ENCODE peak calls at places on chromosomes 5 and 9, in six cellular contexts. V is body of pancreas, A is breast epithelium, L is ovary, Z is IMR-90, T is suprapubic skin. B is an unnamed sample.

GRCh38 chr5:173233347-173234128 is 1.5 kb downstream of the NKX2-5 start:
- DNase-seq in V (no peak), A (no peak), L (no peak), Z (no peak), T (no peak), B (no peak)

GRCh38 chr5:128736567-128736966 is 198.5 kb upstream of the FBN2 start:
- DNase-seq in V (no peak), A (no peak), L (no peak), Z (peak), T (no peak), B (no peak)

GRCh38 chr9:134435527-134436355 is 109.5 kb downstream of the RXRA start:
- DNase-seq in V (no peak), A (no peak), L (no peak), Z (no peak), T (no peak), B (no peak)

GRCh38 chr5:34826347-34826746 is 12.6 kb upstream of the TTC23L start:
- DNase-seq in V (no peak), A (no peak), L (no peak), Z (peak), T (no peak), B (no peak)

GRCh38 chr9:68610016-68610415 is 69.3 kb upstream of the TMEM252 start:
- DNase-seq in V (no peak), A (no peak), L (no peak), Z (no peak), T (no peak), B (no peak)

GRCh38 chr5:95884021-95884333 is 61.5 kb upstream of the GLRX start:
- DNase-seq in V (no peak), A (no peak), L (no peak), Z (peak), T (no peak), B (no peak)

GRCh38 chr9:631596-631995 is 209.9 kb upstream of the DMRT1 start:
- DNase-seq in V (no peak), A (no peak), L (no peak), Z (peak), T (no peak), B (no peak)

GRCh38 chr5:76422742-76423141 is 19.7 kb downstream of the IQGAP2 start:
- DNase-seq in V (no peak), A (no peak), L (no peak), Z (no peak), T (no peak), B (no peak)

GRCh38 chr5:150386024-150386855 is 26.5 kb downstream of the CD74 start:
- DNase-seq in V (no peak), A (no peak), L (no peak), Z (no peak), T (no peak), B (no peak)

GRCh38 chr9:126957687-126958053 is 43.1 kb downstream of the RALGPS1 start:
- DNase-seq in V (no peak), A (no peak), L (no peak), Z (peak), T (no peak), B (no peak)

GRCh38 chr9:115910899-115911298 is 242.7 kb upstream of the PAPPA start:
- DNase-seq in V (no peak), A (no peak), L (no peak), Z (no peak), T (no peak), B (no peak)

GRCh38 chr5:6397536-6398269 is 19.4 kb upstream of the MED10 start:
- DNase-seq in V (no peak), A (no peak), L (no peak), Z (no peak), T (no peak), B (no peak)

GRCh38 chr5:96922452-96923244 is 13.2 kb upstream of the LNPEP start:
- DNase-seq in V (no peak), A (no peak), L (no peak), Z (no peak), T (no peak), B (no peak)

GRCh38 chr5:108481355-108481931 is 99.5 kb upstream of the FBXL17 start:
- DNase-seq in V (no peak), A (no peak), L (no peak), Z (peak), T (no peak), B (no peak)

GRCh38 chr9:21709464-21710058 is 92.9 kb upstream of the MTAP start:
- DNase-seq in V (peak), A (no peak), L (no peak), Z (peak), T (no peak), B (no peak)

GRCh38 chr5:17056056-17056690 is 120.1 kb upstream of the MYO10 start:
- DNase-seq in V (peak), A (no peak), L (no peak), Z (no peak), T (no peak), B (no peak)

GRCh38 chr5:14187660-14188059 is 44.5 kb downstream of the TRIO start:
- DNase-seq in V (no peak), A (no peak), L (no peak), Z (no peak), T (no peak), B (no peak)

GRCh38 chr9:109020581-109020980 is 7.3 kb upstream of the CTNNAL1 start:
- DNase-seq in V (no peak), A (no peak), L (no peak), Z (no peak), T (no peak), B (no peak)

GRCh38 chr9:134996591-134997530 is 79.1 kb upstream of the FCN1 start:
- DNase-seq in V (no peak), A (peak), L (no peak), Z (no peak), T (peak), B (no peak)

GRCh38 chr5:95861221-95861857 is 38.8 kb upstream of the GLRX start:
- DNase-seq in V (peak), A (peak), L (peak), Z (peak), T (peak), B (no peak)

GRCh38 chr5:125199968-125200841 is 453.8 kb upstream of the ZNF608 start:
- DNase-seq in V (peak), A (no peak), L (no peak), Z (no peak), T (no peak), B (no peak)

GRCh38 chr5:99763021-99763814 is 772.0 kb upstream of the FAM174A start:
- DNase-seq in V (no peak), A (no peak), L (no peak), Z (no peak), T (no peak), B (no peak)

GRCh38 chr5:102627311-102627710 is 127.8 kb upstream of the PAM start:
- DNase-seq in V (no peak), A (no peak), L (no peak), Z (peak), T (no peak), B (no peak)

GRCh38 chr9:136644593-136645342 is 17.9 kb upstream of the EGFL7 start:
- DNase-seq in V (peak), A (peak), L (no peak), Z (peak), T (no peak), B (no peak)

GRCh38 chr9:35645736-35646582 is 4.8 kb downstream of the SIT1 start:
- DNase-seq in V (peak), A (peak), L (peak), Z (no peak), T (no peak), B (no peak)

GRCh38 chr9:76912631-76913275 is 6.8 kb upstream of the PRUNE2 start:
- DNase-seq in V (peak), A (no peak), L (no peak), Z (peak), T (no peak), B (no peak)

GRCh38 chr9:120914953-120915352 is 11.6 kb downstream of the TRAF1 start:
- DNase-seq in V (no peak), A (no peak), L (no peak), Z (peak), T (no peak), B (no peak)

DNA sequence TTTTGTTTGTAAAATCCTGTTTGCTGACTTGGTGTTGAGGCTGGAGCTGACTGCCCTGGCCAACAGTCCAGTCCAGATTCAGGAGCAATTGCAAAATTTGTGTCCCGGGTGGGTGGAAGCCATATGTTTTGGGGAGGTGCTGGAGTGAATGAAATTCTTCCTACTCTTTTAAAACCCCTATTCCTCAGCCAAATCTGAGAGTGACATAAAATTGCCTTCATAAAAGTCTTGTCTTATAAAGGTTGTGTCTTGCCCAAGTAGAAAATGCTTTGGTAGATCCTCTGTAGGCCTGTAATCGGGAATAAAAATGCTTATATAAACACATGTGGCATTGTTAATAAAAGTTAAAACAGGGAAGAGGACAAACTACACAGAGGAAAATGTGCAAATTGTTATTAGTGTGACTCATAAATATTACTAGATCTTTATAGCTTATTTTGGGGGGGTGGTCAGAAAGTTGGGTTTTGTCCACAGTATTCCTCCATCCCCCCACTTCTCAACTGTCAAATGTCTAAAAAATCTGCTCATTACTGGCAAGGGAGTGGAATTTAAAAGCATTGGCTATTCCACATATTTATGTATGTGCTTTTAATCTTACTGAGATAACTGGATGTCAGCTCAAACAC is 45.6 kb downstream of the NNT start:
- DNase-seq in V (no peak), A (no peak), L (no peak), Z (peak), T (no peak), B (no peak)
- H3K27ac ChIP-seq in V (no peak), A (no peak), L (no peak), Z (peak), T (peak), B (no peak)

GRCh38 chr9:128067898-128068655 is at the start of gene SLC25A25:
- DNase-seq in V (peak), A (peak), L (peak), Z (peak), T (peak), B (peak)
- TF ChIP-seq POLR2A in V (peak), A (no peak), L (peak), Z (peak), T (peak), B (peak)

GRCh38 chr9:80052830-80053229 is 481.1 kb downstream of the TLE4 start:
- DNase-seq in V (no peak), A (no peak), L (no peak), Z (no peak), T (no peak), B (no peak)

DNA sequence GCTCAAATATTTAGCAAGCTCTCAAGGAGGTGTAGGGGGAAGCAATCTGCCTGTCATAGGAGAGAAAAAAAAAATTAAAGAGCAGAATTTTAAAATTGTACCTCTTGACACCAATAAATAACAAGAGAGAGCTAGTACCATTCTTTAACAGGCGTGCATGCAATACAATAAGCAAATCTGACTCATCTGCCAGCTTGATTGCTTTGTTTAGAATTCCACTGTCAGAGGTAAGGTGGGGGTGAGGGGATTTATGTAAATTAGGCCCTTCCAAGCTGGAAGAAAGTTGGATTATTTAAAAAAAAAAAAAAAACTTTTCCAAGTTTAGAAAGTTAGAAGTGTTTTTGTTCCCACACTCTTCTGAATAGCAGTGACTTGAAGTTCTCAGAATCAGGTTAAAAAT is 477.3 kb downstream of the TLE4 start:
- DNase-seq in V (no peak), A (no peak), L (no peak), Z (peak), T (no peak), B (no peak)
- H3K27ac ChIP-seq in V (no peak), A (no peak), L (no peak), Z (no peak), T (no peak), B (no peak)

GRCh38 chr5:43514816-43515677 is at the start of gene C5orf34:
- DNase-seq in V (peak), A (peak), L (peak), Z (peak), T (peak), B (peak)
- TF ChIP-seq POLR2A in V (peak), A (peak), L (peak), Z (peak), T (peak), B (peak)

GRCh38 chr5:1855573-1855972 is 27.2 kb downstream of the IRX4 start:
- DNase-seq in V (no peak), A (no peak), L (no peak), Z (no peak), T (no peak), B (no peak)
- H3K27ac ChIP-seq in V (no peak), A (no peak), L (no peak), Z (no peak), T (no peak), B (no peak)

GRCh38 chr5:140011297-140011802 is 31.7 kb downstream of the NRG2 start:
- DNase-seq in V (peak), A (no peak), L (no peak), Z (peak), T (no peak), B (no peak)
- TF ChIP-seq POLR2A in V (no peak), A (no peak), L (no peak), Z (no peak), T (no peak), B (no peak)

DNA sequence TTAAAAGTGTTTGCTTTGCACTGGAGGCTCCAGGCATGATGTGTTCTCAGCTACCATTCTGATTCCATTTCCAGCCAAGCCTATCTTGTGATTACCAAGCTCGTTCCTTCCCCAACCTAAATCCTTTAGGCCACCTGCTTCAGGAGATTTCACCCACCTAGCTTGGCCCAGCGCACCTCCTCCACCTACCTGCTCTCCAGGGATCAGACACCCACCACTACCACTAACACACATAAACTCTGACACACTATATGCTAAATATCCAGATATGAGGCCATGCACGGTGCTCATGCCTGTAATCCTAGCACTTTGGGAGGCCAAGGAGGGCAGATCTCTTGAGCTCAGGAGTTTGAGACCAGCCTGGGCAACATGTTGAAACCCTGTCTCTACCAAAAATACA is 2.4 kb downstream of the MYORG start:
- DNase-seq in V (no peak), A (no peak), L (no peak), Z (no peak), T (no peak), B (peak)
- H3K27ac ChIP-seq in V (peak), A (peak), L (no peak), Z (no peak), T (no peak), B (no peak)

DNA sequence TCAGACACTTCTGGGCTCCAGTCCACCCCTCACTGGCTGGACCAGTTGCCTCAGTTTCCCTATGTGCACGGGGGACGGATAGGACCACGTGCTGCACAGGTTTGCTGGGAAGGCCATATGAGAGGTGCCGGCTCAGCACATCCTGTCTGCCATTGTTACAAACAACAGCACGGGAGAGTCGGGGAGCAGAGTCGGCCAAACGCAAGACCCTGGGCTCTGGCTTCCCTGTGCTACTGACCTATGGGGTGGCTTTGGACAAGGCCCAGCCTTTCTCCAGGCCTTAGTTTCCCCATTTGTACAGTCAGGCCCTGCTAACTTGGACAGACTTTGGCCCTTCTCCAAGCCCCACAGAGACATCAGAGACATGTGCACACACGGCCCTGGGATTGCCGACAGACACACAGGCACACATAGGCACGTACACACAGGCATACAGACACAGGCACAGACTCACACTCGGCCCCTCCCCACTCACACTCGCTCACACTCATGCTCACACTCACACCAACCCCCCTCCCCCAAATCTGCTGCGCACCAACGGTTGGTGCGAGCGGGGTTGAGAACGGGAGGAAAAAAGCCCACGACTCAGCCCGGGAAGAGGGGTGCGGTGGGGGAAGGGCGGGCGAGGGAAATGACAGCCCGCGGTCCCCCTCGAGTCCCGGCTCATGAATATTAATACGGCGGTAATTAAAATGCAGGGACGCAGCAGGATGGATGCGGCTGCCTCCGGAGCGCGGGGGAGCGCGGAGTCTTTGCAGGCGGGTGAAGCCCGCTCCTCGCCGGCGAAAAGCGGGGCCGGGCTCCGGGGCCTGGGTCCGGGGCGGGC is 133.0 kb downstream of the C9orf50 start:
- DNase-seq in V (peak), A (no peak), L (peak), Z (peak), T (peak), B (no peak)
- TF ChIP-seq POLR2A in V (no peak), A (no peak), L (no peak), Z (peak), T (no peak), B (no peak)

B was measured in esophagus muscularis mucosa.